ENCODE peak calls at places on chromosomes 13 and 19, in four cellular contexts. One of them, this sample, is unnamed.

GRCh38 chr19:14347999-14348889 is 33.0 kb upstream of the ADGRE5 start:
- DNase-seq in mesendoderm: peak
- DNase-seq in cerebellar nuclear complex: no peak
- DNase-seq in iPS-NIHi11: peak
- DNase-seq in this sample: peak

GRCh38 chr13:67099494-67099893 is 130.6 kb downstream of the PCDH9 start:
- DNase-seq in cerebellar nuclear complex: no peak
- DNase-seq in mesendoderm: peak
- DNase-seq in iPS-NIHi11: no peak
- DNase-seq in this sample: no peak

GRCh38 chr19:29708553-29709439 is 6.3 kb downstream of the C19orf12 start:
- DNase-seq in cerebellar nuclear complex: no peak
- DNase-seq in iPS-NIHi11: no peak
- DNase-seq in mesendoderm: no peak
- DNase-seq in this sample: no peak

GRCh38 chr19:3375221-3376088 is 9.1 kb downstream of the NFIC start:
- DNase-seq in mesendoderm: no peak
- DNase-seq in cerebellar nuclear complex: peak
- DNase-seq in iPS-NIHi11: no peak
- DNase-seq in this sample: no peak

GRCh38 chr13:40221460-40222201 is 444.8 kb downstream of the FOXO1 start:
- DNase-seq in cerebellar nuclear complex: no peak
- DNase-seq in mesendoderm: no peak
- DNase-seq in iPS-NIHi11: no peak
- DNase-seq in this sample: no peak

GRCh38 chr13:20191902-20192469 is 752 bp downstream of the GJB2 start:
- DNase-seq in iPS-NIHi11: peak
- DNase-seq in cerebellar nuclear complex: no peak
- DNase-seq in mesendoderm: peak
- DNase-seq in this sample: peak

GRCh38 chr19:29623726-29624488 is 17.8 kb downstream of the POP4 start:
- DNase-seq in cerebellar nuclear complex: no peak
- DNase-seq in iPS-NIHi11: no peak
- DNase-seq in mesendoderm: no peak
- DNase-seq in this sample: no peak

GRCh38 chr13:44819245-44819644 is 170.0 kb downstream of the NUFIP1 start:
- DNase-seq in cerebellar nuclear complex: no peak
- DNase-seq in iPS-NIHi11: no peak
- DNase-seq in mesendoderm: peak
- DNase-seq in this sample: no peak

GRCh38 chr13:113947321-113948033 is 26.4 kb downstream of the C13orf46 start:
- DNase-seq in cerebellar nuclear complex: no peak
- DNase-seq in mesendoderm: peak
- DNase-seq in iPS-NIHi11: no peak
- DNase-seq in this sample: peak

GRCh38 chr13:30743319-30744055 is 8.1 kb downstream of the ALOX5AP start:
- DNase-seq in cerebellar nuclear complex: no peak
- DNase-seq in iPS-NIHi11: no peak
- DNase-seq in mesendoderm: no peak
- DNase-seq in this sample: no peak

GRCh38 chr19:48111280-48111679 is 663 bp upstream of the PLA2G4C start:
- DNase-seq in mesendoderm: no peak
- DNase-seq in cerebellar nuclear complex: no peak
- DNase-seq in iPS-NIHi11: peak
- DNase-seq in this sample: no peak

GRCh38 chr19:14475251-14476073 is at the start of gene PTGER1:
- DNase-seq in mesendoderm: peak
- DNase-seq in iPS-NIHi11: peak
- DNase-seq in cerebellar nuclear complex: no peak
- DNase-seq in this sample: peak

GRCh38 chr19:48543121-48543710 is 8.8 kb upstream of the SULT2B1 start:
- DNase-seq in mesendoderm: peak
- DNase-seq in iPS-NIHi11: peak
- DNase-seq in cerebellar nuclear complex: no peak
- DNase-seq in this sample: peak

GRCh38 chr19:31263317-31263716 is 85.9 kb downstream of the TSHZ3 start:
- DNase-seq in iPS-NIHi11: no peak
- DNase-seq in cerebellar nuclear complex: no peak
- DNase-seq in mesendoderm: peak
- DNase-seq in this sample: peak

GRCh38 chr19:23769691-23770468 is 11.2 kb upstream of the ZNF681 start:
- DNase-seq in mesendoderm: no peak
- DNase-seq in cerebellar nuclear complex: no peak
- DNase-seq in iPS-NIHi11: no peak
- DNase-seq in this sample: no peak

GRCh38 chr13:41427700-41428099 is 29.6 kb upstream of the RGCC start:
- DNase-seq in cerebellar nuclear complex: no peak
- DNase-seq in iPS-NIHi11: no peak
- DNase-seq in mesendoderm: no peak
- DNase-seq in this sample: no peak

GRCh38 chr13:49499889-49500660 is 4.3 kb downstream of the PHF11 start:
- DNase-seq in iPS-NIHi11: no peak
- DNase-seq in cerebellar nuclear complex: no peak
- DNase-seq in mesendoderm: no peak
- DNase-seq in this sample: no peak

GRCh38 chr13:25319781-25320180 is 18.4 kb downstream of the NUP58 start:
- DNase-seq in mesendoderm: no peak
- DNase-seq in cerebellar nuclear complex: no peak
- DNase-seq in iPS-NIHi11: no peak
- DNase-seq in this sample: no peak

GRCh38 chr19:21850636-21851255 is 14.8 kb upstream of the ZNF43 start:
- DNase-seq in cerebellar nuclear complex: no peak
- DNase-seq in iPS-NIHi11: no peak
- DNase-seq in mesendoderm: peak
- DNase-seq in this sample: no peak

GRCh38 chr19:13794388-13794751 is 873 bp upstream of the ZSWIM4 start:
- DNase-seq in iPS-NIHi11: no peak
- DNase-seq in cerebellar nuclear complex: no peak
- DNase-seq in mesendoderm: no peak
- DNase-seq in this sample: no peak

GRCh38 chr19:2270572-2271515 is 11.1 kb downstream of the PEAK3 start:
- DNase-seq in mesendoderm: peak
- DNase-seq in iPS-NIHi11: peak
- DNase-seq in cerebellar nuclear complex: no peak
- DNase-seq in this sample: no peak

GRCh38 chr19:33431986-33432385 is 58.5 kb downstream of the CEBPG start:
- DNase-seq in iPS-NIHi11: no peak
- DNase-seq in mesendoderm: no peak
- DNase-seq in cerebellar nuclear complex: no peak
- DNase-seq in this sample: no peak

GRCh38 chr19:31166206-31166605 is 183.0 kb downstream of the TSHZ3 start:
- DNase-seq in iPS-NIHi11: no peak
- DNase-seq in cerebellar nuclear complex: no peak
- DNase-seq in mesendoderm: no peak
- DNase-seq in this sample: peak

GRCh38 chr19:18895038-18895827 is 725 bp downstream of the CERS1 start:
- DNase-seq in mesendoderm: peak
- DNase-seq in cerebellar nuclear complex: no peak
- DNase-seq in iPS-NIHi11: peak
- DNase-seq in this sample: peak

This sample was measured in H9.